ENCODE peak calls at places on chromosomes 11 and 22, in eight cellular contexts. S, N, O, Z, V, Y, J and F are unnamed samples.

GRCh38 chr11:126834149-126834548 is 166.4 kb downstream of the KIRREL3 start:
- DNase-seq in N (no peak), J (no peak), V (no peak), S (no peak), Y (no peak), O (no peak), Z (peak; percentile 58), F (no peak)

GRCh38 chr22:26681395-26681821 is 24.0 kb downstream of the MIAT start:
- DNase-seq in S (no peak), O (no peak), V (peak; percentile 70), J (peak; percentile 76), Y (no peak), Z (peak; percentile 41), N (peak; percentile 54), F (no peak)

GRCh38 chr11:11588890-11589289 is 32.9 kb downstream of the GALNT18 start:
- DNase-seq in Z (no peak), S (no peak), V (no peak), N (no peak), Y (no peak), J (peak; percentile 5), O (no peak), F (no peak)

GRCh38 chr22:20130319-20130718 is 1.3 kb upstream of the ZDHHC8 start:
- DNase-seq in N (no peak), Y (peak; percentile 8), V (no peak), O (no peak), Z (no peak), S (no peak), J (no peak), F (no peak)

GRCh38 chr11:111624602-111625001 is 22.4 kb downstream of the SIK2 start:
- DNase-seq in S (no peak), J (no peak), Z (peak; percentile 63), N (no peak), Y (no peak), V (no peak), O (no peak), F (no peak)

GRCh38 chr22:46081831-46082210 is 68.5 kb upstream of the PPARA start:
- DNase-seq in Z (no peak), Y (no peak), S (peak; percentile 38), J (no peak), V (peak; percentile 42), N (peak; percentile 60), O (peak; percentile 73), F (no peak)

GRCh38 chr22:26702906-26703830 is 45.8 kb downstream of the MIAT start:
- DNase-seq in Y (no peak), S (no peak), J (no peak), V (no peak), O (no peak), N (no peak), Z (peak; percentile 77), F (no peak)

GRCh38 chr11:10109836-10110235 is 184.2 kb downstream of the SBF2 start:
- DNase-seq in Y (no peak), V (no peak), O (no peak), J (no peak), S (no peak), Z (peak; percentile 93), N (no peak), F (no peak)

GRCh38 chr11:35746356-35747153 is 84.0 kb downstream of the TRIM44 start:
- DNase-seq in V (no peak), N (no peak), O (no peak), J (no peak), Z (peak; percentile 80), S (no peak), Y (no peak), F (no peak)

GRCh38 chr22:30206964-30207363 is 39.6 kb downstream of the LIF start:
- DNase-seq in S (peak; percentile 35), O (no peak), V (no peak), N (no peak), Z (peak; percentile 88), Y (no peak), J (peak; percentile 55), F (peak; percentile 33)

GRCh38 chr22:19228174-19228573 is 49.6 kb upstream of the SLC25A1 start:
- DNase-seq in Y (no peak), Z (no peak), V (no peak), J (no peak), N (no peak), O (no peak), S (no peak), F (no peak)

GRCh38 chr11:71999360-71999759 is 651 bp downstream of the IL18BP start:
- DNase-seq in S (peak; percentile 47), Y (no peak), N (no peak), J (no peak), V (no peak), Z (peak; percentile 59), O (peak; percentile 78), F (no peak)

GRCh38 chr22:45564349-45565030 is 61.8 kb downstream of the FBLN1 start:
- DNase-seq in Z (no peak), Y (no peak), S (no peak), N (no peak), V (peak; percentile 21), O (no peak), J (no peak), F (no peak)

GRCh38 chr11:72773291-72773690 is 20.6 kb downstream of the STARD10 start:
- DNase-seq in Y (no peak), V (no peak), Z (peak; percentile 83), J (no peak), O (no peak), S (no peak), N (no peak), F (no peak)

GRCh38 chr11:129278586-129279319 is 86.6 kb upstream of the ARHGAP32 start:
- DNase-seq in Z (no peak), N (peak; percentile 80), S (no peak), J (no peak), Y (no peak), O (no peak), V (peak; percentile 69), F (no peak)

GRCh38 chr11:12248330-12248729 is 129.0 kb upstream of the PARVA start:
- DNase-seq in S (peak; percentile 98), N (no peak), Z (peak; percentile 87), O (peak; percentile 83), V (peak; percentile 97), J (peak; percentile 95), Y (no peak), F (peak; percentile 72)

GRCh38 chr11:1449516-1450270 is 36.9 kb downstream of the MOB2 start:
- DNase-seq in O (no peak), N (no peak), Y (no peak), J (no peak), S (no peak), Z (no peak), V (no peak), F (no peak)

GRCh38 chr22:20211997-20212753 is 55.9 kb downstream of the RTN4R start:
- DNase-seq in O (peak; percentile 91), Y (no peak), S (peak; percentile 89), V (peak; percentile 85), Z (peak; percentile 37), N (no peak), J (peak; percentile 51), F (peak; percentile 29)

GRCh38 chr11:75668508-75669297 is at the start of gene MAP6:
- DNase-seq in V (no peak), Y (no peak), N (no peak), O (peak; percentile 80), S (no peak), J (no peak), Z (peak; percentile 25), F (no peak)

GRCh38 chr11:121235057-121235456 is 57.5 kb upstream of the SC5D start:
- DNase-seq in Z (no peak), N (no peak), V (no peak), J (no peak), S (no peak), Y (no peak), O (no peak), F (no peak)
- H3K4me1 ChIP-seq in Z (no peaks in the 10 kb centered on the region), N (no peaks in the 10 kb centered on the region), V (no peaks in the 10 kb centered on the region), J (peaks cover 2% of the 10 kb centered on the region), S (peaks cover 9% of the 10 kb centered on the region), Y (peaks cover 5% of the 10 kb centered on the region), O (peaks cover 3% of the 10 kb centered on the region), F (no peaks in the 10 kb centered on the region)

GRCh38 chr22:36331306-36331911 is 56.4 kb downstream of the MYH9 start:
- DNase-seq in S (peak; percentile 79), Z (peak; percentile 94), Y (peak; percentile 78), V (peak; percentile 85), N (peak; percentile 97), J (peak; percentile 79), O (peak; percentile 93), F (peak; percentile 61)

GRCh38 chr22:36329217-36330078 is 58.3 kb downstream of the MYH9 start:
- DNase-seq in S (peak; percentile 51), Z (peak; percentile 94), O (peak; percentile 94), V (no peak), Y (peak; percentile 59), J (peak; percentile 64), N (peak; percentile 78), F (no peak)

GRCh38 chr22:36330655-36331305 is 57.0 kb downstream of the MYH9 start:
- DNase-seq in N (peak; percentile 84), S (no peak), Y (no peak), Z (peak; percentile 83), J (peak; percentile 55), O (peak; percentile 87), V (no peak), F (no peak)

GRCh38 chr22:36328635-36329216 is 59.0 kb downstream of the MYH9 start:
- DNase-seq in Y (no peak), O (peak; percentile 91), J (peak; percentile 57), Z (peak; percentile 90), N (peak; percentile 85), S (peak; percentile 61), V (no peak), F (no peak)

DNA sequence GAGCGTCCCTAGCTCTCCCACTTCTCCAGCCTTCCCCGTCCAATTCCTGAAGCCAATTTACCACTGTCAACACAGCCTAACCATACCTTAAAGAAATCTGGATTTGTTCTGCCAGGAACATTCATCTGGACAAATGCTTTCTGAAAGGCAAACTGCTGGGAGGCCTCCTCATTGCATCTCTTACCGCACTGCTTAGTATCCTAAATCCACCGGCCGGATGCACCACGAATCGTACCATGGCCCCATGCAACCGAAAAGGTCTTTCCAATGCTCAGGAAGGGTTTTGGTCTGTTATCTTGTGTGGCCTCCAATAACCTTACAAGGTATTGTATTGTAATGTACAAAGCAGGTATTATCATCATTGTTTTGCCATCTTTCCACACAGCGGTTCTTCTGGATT is 57.6 kb downstream of the MYH9 start:
- DNase-seq in N (no peak), J (no peak), S (no peak), V (no peak), Y (no peak), Z (no peak), O (no peak), F (no peak)
- H3K4me1 ChIP-seq in N (peaks cover 93% of the 10 kb centered on the region), J (peaks cover 38% of the 10 kb centered on the region), S (peaks cover 100% of the 10 kb centered on the region), V (peaks cover 93% of the 10 kb centered on the region), Y (peaks cover 81% of the 10 kb centered on the region), Z (peaks cover 94% of the 10 kb centered on the region), O (peaks cover 3% of the 10 kb centered on the region), F (peaks cover 100% of the 10 kb centered on the region)

DNA sequence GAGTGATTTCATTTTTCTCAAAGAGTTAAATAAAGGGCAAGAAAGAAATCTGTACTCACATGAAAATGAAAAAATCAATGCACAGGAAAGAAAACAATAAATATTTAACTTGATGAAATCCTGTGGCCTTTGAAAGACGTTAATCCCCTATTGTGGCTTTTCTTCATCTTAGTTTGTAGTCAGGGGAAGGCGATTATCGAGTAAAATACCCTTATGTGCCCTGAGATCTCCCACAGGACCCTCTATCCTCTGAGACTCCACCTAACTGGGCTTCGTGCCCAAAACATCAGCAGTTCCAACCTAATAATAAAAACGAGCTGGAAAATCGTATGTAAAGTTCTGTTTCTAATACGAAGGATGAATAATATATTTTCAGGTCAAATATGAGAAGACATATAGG is 208.2 kb upstream of the ZC3H12C start:
- DNase-seq in Z (no peak), V (no peak), Y (no peak), S (no peak), N (no peak), J (no peak), O (no peak), F (no peak)
- H3K4me1 ChIP-seq in Z (no peaks in the 10 kb centered on the region), V (no peaks in the 10 kb centered on the region), Y (no peaks in the 10 kb centered on the region), S (no peaks in the 10 kb centered on the region), N (no peaks in the 10 kb centered on the region), J (no peaks in the 10 kb centered on the region), O (no peaks in the 10 kb centered on the region), F (no peaks in the 10 kb centered on the region)

GRCh38 chr11:132114185-132114584 is 743.8 kb downstream of the NTM start:
- DNase-seq in V (no peak), Z (no peak), Y (no peak), J (no peak), O (no peak), N (no peak), S (peak; percentile 46), F (peak; percentile 41)
- H3K4me1 ChIP-seq in V (no peaks in the 10 kb centered on the region), Z (peaks cover 10% of the 10 kb centered on the region), Y (no peaks in the 10 kb centered on the region), J (no peaks in the 10 kb centered on the region), O (no peaks in the 10 kb centered on the region), N (no peaks in the 10 kb centered on the region), S (no peaks in the 10 kb centered on the region), F (peaks cover 19% of the 10 kb centered on the region)